ENCODE peak calls at places on chromosome 20, in eight cellular contexts. B is right cardiac atrium, L is NCI-H2081, T is erythroblast, H is adipocyte, M is neural progenitor cell, R is uterus, P is GM12892. I is an unnamed sample.

GRCh38 chr20:20215976-20216727 is 151.8 kb upstream of the INSM1 start:
- DNase-seq in H (no peak), P (no peak), M (no peak), B (peak), L (peak), T (no peak), R (no peak), I (no peak)

GRCh38 chr20:47576516-47577033 is 74.9 kb downstream of the NCOA3 start:
- DNase-seq in B (peak), T (peak), L (peak), P (peak), R (peak), M (peak), H (peak), I (peak)

GRCh38 chr20:1401431-1401907 is 8.6 kb upstream of the FKBP1A start:
- DNase-seq in T (no peak), L (no peak), H (no peak), R (no peak), P (no peak), M (no peak), B (no peak), I (no peak)

GRCh38 chr20:62741191-62741676 is 32.6 kb downstream of the NTSR1 start:
- DNase-seq in B (no peak), P (no peak), T (no peak), M (peak), L (no peak), H (peak), R (no peak), I (peak)

GRCh38 chr20:13355386-13355785 is 134.3 kb downstream of the ISM1 start:
- DNase-seq in P (no peak), R (no peak), B (no peak), T (no peak), M (no peak), H (peak), L (no peak), I (no peak)

GRCh38 chr20:37346526-37347346 is 796 bp downstream of the SRC start:
- DNase-seq in P (peak), L (no peak), R (no peak), B (no peak), M (peak), T (no peak), H (peak), I (no peak)

GRCh38 chr20:56433880-56434255 is 21.8 kb downstream of the CASS4 start:
- DNase-seq in M (no peak), B (no peak), R (no peak), P (no peak), L (no peak), T (no peak), H (peak), I (no peak)

GRCh38 chr20:10679269-10679668 is 5.5 kb upstream of the JAG1 start:
- DNase-seq in L (no peak), T (no peak), P (no peak), R (no peak), B (no peak), H (peak), M (no peak), I (no peak)

I was measured in heart right ventricle.